ENCODE peak calls at places on chromosomes 11 and 22, in ten cellular contexts. S is epithelial cell of proximal tubule, D is HCT116, V is K562, J is bronchial epithelial cell, N is pancreas, M is colonic mucosa, X is keratinocyte, Z is body of pancreas, Q is epithelial cell of esophagus. F is an unnamed sample.

GRCh38 chr11:13465909-13466371 is 2.9 kb upstream of the BTBD10 start:
- DNase-seq in S (no peak), D (peak), V (peak), J (peak), N (no peak), M (no peak), X (no peak), Z (peak), Q (peak), F (peak)

GRCh38 chr11:77198440-77198849 is 70.4 kb downstream of the MYO7A start:
- DNase-seq in S (no peak), D (peak), V (peak), J (peak), N (peak), M (no peak), X (no peak), Z (no peak), Q (peak), F (peak)

GRCh38 chr11:95398437-95399112 is 167.6 kb upstream of the SESN3 start:
- DNase-seq in S (no peak), D (no peak), V (peak), J (no peak), N (no peak), M (no peak), X (no peak), Z (no peak), Q (peak), F (peak)

GRCh38 chr11:130762342-130763037 is 153.8 kb downstream of the SNX19 start:
- DNase-seq in S (no peak), D (no peak), V (no peak), J (peak), N (peak), M (no peak), X (no peak), Z (peak), Q (peak), F (no peak)

GRCh38 chr11:116874251-116874650 is 36.8 kb upstream of the APOA1 start:
- DNase-seq in S (no peak), D (no peak), V (no peak), J (peak), N (no peak), M (no peak), X (peak), Z (no peak), Q (peak), F (peak)

GRCh38 chr22:48594016-48594756 is 1233.5 kb downstream of the BRD1 start:
- DNase-seq in S (no peak), D (no peak), V (no peak), J (no peak), N (no peak), M (no peak), X (no peak), Z (no peak), Q (no peak), F (no peak)

GRCh38 chr11:72683782-72684200 is 9.6 kb upstream of the PDE2A start:
- DNase-seq in S (no peak), D (no peak), V (peak), J (peak), N (no peak), M (peak), X (no peak), Z (peak), Q (peak), F (peak)

GRCh38 chr11:94664336-94664735 is 97.2 kb downstream of the PIWIL4 start:
- DNase-seq in S (peak), D (peak), V (no peak), J (peak), N (no peak), M (no peak), X (no peak), Z (peak), Q (no peak), F (no peak)

GRCh38 chr22:35021166-35021565 is 44.8 kb upstream of the ISX start:
- DNase-seq in S (no peak), D (no peak), V (no peak), J (no peak), N (no peak), M (peak), X (no peak), Z (no peak), Q (no peak), F (no peak)

GRCh38 chr11:36409152-36409713 is 100.8 kb downstream of the TRAF6 start:
- DNase-seq in S (no peak), D (no peak), V (peak), J (peak), N (no peak), M (no peak), X (no peak), Z (no peak), Q (no peak), F (peak)

GRCh38 chr11:16612801-16613400 is 125.5 kb upstream of the C11orf58 start:
- DNase-seq in S (no peak), D (no peak), V (no peak), J (no peak), N (no peak), M (no peak), X (no peak), Z (no peak), Q (peak), F (peak)

GRCh38 chr22:49962012-49962750 is 1.6 kb downstream of the PIM3 start:
- DNase-seq in S (no peak), D (no peak), V (peak), J (peak), N (peak), M (peak), X (peak), Z (peak), Q (peak), F (peak)

GRCh38 chr22:35642305-35642741 is 5.9 kb upstream of the APOL6 start:
- DNase-seq in S (no peak), D (no peak), V (no peak), J (no peak), N (no peak), M (peak), X (no peak), Z (no peak), Q (no peak), F (peak)

GRCh38 chr11:81772161-81772560 is 961.5 kb downstream of the FAM181B start:
- DNase-seq in S (no peak), D (no peak), V (no peak), J (peak), N (peak), M (no peak), X (no peak), Z (peak), Q (peak), F (no peak)

GRCh38 chr11:15507592-15507991 is 392.9 kb downstream of the INSC start:
- DNase-seq in S (no peak), D (no peak), V (no peak), J (no peak), N (no peak), M (peak), X (no peak), Z (peak), Q (no peak), F (no peak)

GRCh38 chr11:32706985-32707736 is 87.3 kb downstream of the CCDC73 start:
- DNase-seq in S (peak), D (peak), V (no peak), J (peak), N (no peak), M (no peak), X (no peak), Z (no peak), Q (peak), F (no peak)

GRCh38 chr11:75949023-75949672 is 134.1 kb downstream of the UVRAG start:
- DNase-seq in S (no peak), D (no peak), V (no peak), J (no peak), N (no peak), M (no peak), X (no peak), Z (no peak), Q (no peak), F (no peak)

GRCh38 chr11:85643255-85643654 is 4.5 kb upstream of the TMEM126A start:
- DNase-seq in S (no peak), D (no peak), V (peak), J (no peak), N (no peak), M (no peak), X (no peak), Z (peak), Q (no peak), F (peak)

GRCh38 chr11:46557684-46558151 is 36.1 kb downstream of the AMBRA1 start:
- DNase-seq in S (no peak), D (peak), V (peak), J (peak), N (no peak), M (no peak), X (no peak), Z (no peak), Q (peak), F (no peak)

GRCh38 chr11:82992219-82992618 is 79.5 kb downstream of the RAB30 start:
- DNase-seq in S (no peak), D (no peak), V (no peak), J (no peak), N (no peak), M (no peak), X (no peak), Z (no peak), Q (no peak), F (no peak)

GRCh38 chr11:17333799-17334586 is 17.6 kb upstream of the NCR3LG1 start:
- DNase-seq in S (no peak), D (no peak), V (no peak), J (no peak), N (no peak), M (no peak), X (no peak), Z (no peak), Q (no peak), F (no peak)

GRCh38 chr11:37124384-37124783 is 526.3 kb upstream of the RAG2 start:
- DNase-seq in S (no peak), D (no peak), V (no peak), J (peak), N (no peak), M (no peak), X (no peak), Z (no peak), Q (peak), F (peak)

GRCh38 chr11:125188021-125188420 is 23.5 kb downstream of the PKNOX2 start:
- DNase-seq in S (no peak), D (no peak), V (no peak), J (peak), N (no peak), M (no peak), X (no peak), Z (no peak), Q (peak), F (no peak)

GRCh38 chr11:57210731-57211335 is 26.2 kb downstream of the APLNR start:
- DNase-seq in S (no peak), D (no peak), V (no peak), J (no peak), N (no peak), M (no peak), X (no peak), Z (no peak), Q (no peak), F (no peak)

GRCh38 chr11:2780850-2781412 is 81.1 kb upstream of the KCNQ1OT1 start:
- DNase-seq in S (no peak), D (no peak), V (no peak), J (no peak), N (no peak), M (no peak), X (no peak), Z (no peak), Q (no peak), F (no peak)

GRCh38 chr22:39094717-39095389 is 2.2 kb upstream of the APOBEC3H start:
- DNase-seq in S (no peak), D (no peak), V (no peak), J (no peak), N (no peak), M (no peak), X (no peak), Z (no peak), Q (no peak), F (no peak)

GRCh38 chr22:50691521-50691920 is 18.9 kb downstream of the SHANK3 start:
- DNase-seq in S (peak), D (peak), V (peak), J (peak), N (peak), M (no peak), X (no peak), Z (no peak), Q (peak), F (peak)

GRCh38 chr22:44363214-44363979 is 50.6 kb upstream of the SHISAL1 start:
- DNase-seq in S (no peak), D (no peak), V (no peak), J (peak), N (no peak), M (peak), X (peak), Z (peak), Q (peak), F (peak)

GRCh38 chr11:8814923-8815240 is 96.1 kb upstream of the AKIP1 start:
- DNase-seq in S (no peak), D (no peak), V (no peak), J (no peak), N (no peak), M (no peak), X (no peak), Z (no peak), Q (no peak), F (no peak)

GRCh38 chr11:30789270-30789669 is 203.1 kb upstream of the MPPED2 start:
- DNase-seq in S (peak), D (no peak), V (no peak), J (peak), N (no peak), M (no peak), X (no peak), Z (no peak), Q (peak), F (no peak)

GRCh38 chr22:32801436-32802290 is at the start of gene TIMP3:
- DNase-seq in S (no peak), D (no peak), V (peak), J (no peak), N (peak), M (peak), X (no peak), Z (peak), Q (peak), F (peak)

GRCh38 chr11:14359573-14360031 is 619 bp upstream of the RRAS2 start:
- DNase-seq in S (no peak), D (no peak), V (no peak), J (no peak), N (no peak), M (no peak), X (no peak), Z (no peak), Q (no peak), F (no peak)

GRCh38 chr11:45879803-45880685 is 5.4 kb upstream of the MAPK8IP1 start:
- DNase-seq in S (no peak), D (no peak), V (peak), J (no peak), N (no peak), M (no peak), X (no peak), Z (no peak), Q (peak), F (no peak)

GRCh38 chr11:130404727-130405126 is 23.7 kb downstream of the ADAMTS8 start:
- DNase-seq in S (no peak), D (no peak), V (no peak), J (no peak), N (no peak), M (no peak), X (no peak), Z (no peak), Q (no peak), F (no peak)

GRCh38 chr22:50308986-50309600 is 1.6 kb upstream of the PLXNB2 start:
- DNase-seq in S (no peak), D (no peak), V (no peak), J (no peak), N (peak), M (no peak), X (no peak), Z (no peak), Q (no peak), F (no peak)

DNA sequence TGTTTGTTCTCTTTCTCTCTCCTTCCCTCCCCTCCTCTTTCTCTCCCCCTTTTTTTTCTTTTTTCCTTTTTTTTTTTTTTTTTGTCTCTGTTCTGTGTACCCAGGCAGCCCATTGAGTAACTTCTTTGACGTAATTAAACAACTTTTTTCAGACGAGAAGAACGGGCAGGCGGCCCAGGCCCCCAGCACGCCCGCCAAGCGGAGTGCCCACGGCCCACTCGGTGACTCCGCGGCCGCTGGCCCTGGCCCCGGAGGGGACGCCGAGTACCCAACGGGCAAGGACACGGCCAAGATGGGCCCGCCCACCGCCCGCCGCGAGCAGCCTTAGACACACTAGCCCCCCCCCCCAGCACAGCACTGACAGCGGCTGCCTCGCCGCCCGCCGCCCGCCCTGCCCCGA is 26.2 kb downstream of the MOB2 start:
- DNase-seq in S (no peak), D (no peak), V (no peak), J (no peak), N (no peak), M (peak), X (no peak), Z (no peak), Q (no peak), F (no peak)
- H3K4me3 ChIP-seq in S (no peak), D (no peak), V (no peak), J (no peak), N (no peak), M (peak), X (no peak), Z (no peak), Q (no peak), F (no peak)

DNA sequence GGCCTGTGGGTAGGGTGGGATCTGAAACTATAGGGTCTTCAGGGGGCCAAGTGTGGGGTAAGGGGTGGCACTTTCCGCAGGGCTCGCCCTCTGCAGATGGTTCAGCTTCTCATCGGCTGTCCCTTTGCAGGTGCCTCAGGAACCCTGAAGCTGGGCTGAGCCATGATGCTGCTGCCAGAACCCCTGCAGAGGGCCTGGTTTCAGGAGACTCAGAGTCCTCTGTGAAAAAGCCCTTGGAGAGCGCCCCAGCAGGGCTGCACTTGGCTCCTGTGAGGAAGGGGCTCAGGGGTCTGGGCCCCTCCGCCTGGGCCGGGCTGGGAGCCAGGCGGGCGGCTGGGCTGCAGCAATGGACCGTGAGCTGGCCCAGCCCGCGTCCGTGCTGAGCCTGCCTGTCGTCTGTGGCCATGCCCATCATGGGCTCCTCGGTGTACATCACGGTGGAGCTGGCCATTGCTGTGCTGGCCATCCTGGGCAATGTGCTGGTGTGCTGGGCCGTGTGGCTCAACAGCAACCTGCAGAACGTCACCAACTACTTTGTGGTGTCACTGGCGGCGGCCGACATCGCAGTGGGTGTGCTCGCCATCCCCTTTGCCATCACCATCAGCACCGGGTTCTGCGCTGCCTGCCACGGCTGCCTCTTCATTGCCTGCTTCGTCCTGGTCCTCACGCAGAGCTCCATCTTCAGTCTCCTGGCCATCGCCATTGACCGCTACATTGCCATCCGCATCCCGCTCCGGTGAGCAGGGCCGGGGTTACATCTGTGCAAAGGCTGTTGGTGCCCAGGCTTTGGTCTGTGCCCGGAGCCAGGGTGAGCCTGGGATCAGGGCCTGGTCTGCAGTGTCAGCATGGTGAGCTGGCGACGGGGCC is 5.8 kb downstream of the ADORA2A start:
- DNase-seq in S (no peak), D (no peak), V (no peak), J (no peak), N (no peak), M (no peak), X (no peak), Z (no peak), Q (no peak), F (no peak)
- H3K4me3 ChIP-seq in S (no peak), D (no peak), V (no peak), J (no peak), N (no peak), M (no peak), X (no peak), Z (no peak), Q (no peak), F (no peak)

DNA sequence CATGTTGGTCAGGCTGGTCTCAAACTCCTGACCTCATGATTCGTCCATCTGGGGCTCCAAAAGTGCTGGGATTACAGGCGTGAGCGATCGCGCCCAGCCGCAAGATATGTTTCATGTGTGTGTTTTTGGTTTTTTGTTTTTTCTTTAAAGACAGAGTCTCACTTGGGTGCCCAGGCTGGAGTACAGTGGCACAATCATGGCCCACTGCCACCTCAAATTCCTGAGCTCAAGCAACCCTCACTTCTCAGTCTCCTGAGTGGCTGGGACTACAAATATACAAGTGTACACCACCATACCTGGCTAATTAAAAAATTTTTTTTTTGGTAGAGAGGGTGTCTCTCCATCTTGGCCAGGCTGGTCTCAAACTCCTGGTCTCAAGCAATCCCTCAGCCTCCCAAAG is 8.4 kb downstream of the TIGD3 start:
- DNase-seq in S (no peak), D (no peak), V (no peak), J (no peak), N (no peak), M (no peak), X (no peak), Z (no peak), Q (no peak), F (no peak)
- H3K4me3 ChIP-seq in S (no peak), D (no peak), V (no peak), J (no peak), N (no peak), M (no peak), X (no peak), Z (no peak), Q (no peak), F (no peak)

GRCh38 chr11:134119094-134119493 is 50.2 kb downstream of the JAM3 start:
- DNase-seq in S (no peak), D (no peak), V (no peak), J (peak), N (no peak), M (no peak), X (peak), Z (no peak), Q (peak), F (no peak)

GRCh38 chr11:134120921-134121526 is 52.2 kb downstream of the JAM3 start:
- DNase-seq in S (no peak), D (no peak), V (no peak), J (no peak), N (no peak), M (no peak), X (no peak), Z (no peak), Q (no peak), F (no peak)

GRCh38 chr11:134118016-134118415 is 49.1 kb downstream of the JAM3 start:
- DNase-seq in S (no peak), D (no peak), V (no peak), J (peak), N (no peak), M (no peak), X (no peak), Z (no peak), Q (peak), F (no peak)

GRCh38 chr11:134116210-134116609 is 47.3 kb downstream of the JAM3 start:
- DNase-seq in S (no peak), D (no peak), V (no peak), J (no peak), N (no peak), M (no peak), X (no peak), Z (no peak), Q (no peak), F (no peak)

GRCh38 chr11:134120143-134120850 is 51.4 kb downstream of the JAM3 start:
- DNase-seq in S (no peak), D (no peak), V (no peak), J (peak), N (peak), M (peak), X (no peak), Z (peak), Q (peak), F (peak)
- H3K4me3 ChIP-seq in S (no peak), D (no peak), V (no peak), J (no peak), N (no peak), M (no peak), X (no peak), Z (no peak), Q (no peak), F (no peak)

F was measured in cardiac muscle cell.